ENCODE peak calls at places on chromosomes 7 and 10, in nine cellular contexts. K, R, I, O, Q, H, W, J and F are unnamed samples.

GRCh38 chr10:110207805-110208613 is 604 bp downstream of the MXI1 start:
- DNase-seq in J (no peak), W (no peak), Q (peak; percentile 45), H (peak; percentile 88), O (no peak), R (peak; percentile 36), I (no peak), K (no peak), F (peak; percentile 53)

GRCh38 chr7:55432937-55433784 is 68.0 kb downstream of the LANCL2 start:
- DNase-seq in J (no peak), O (no peak), I (no peak), Q (peak; percentile 69), W (no peak), R (no peak), K (no peak), H (no peak), F (no peak)

GRCh38 chr10:79429751-79430150 is 15.7 kb downstream of the ZCCHC24 start:
- DNase-seq in J (no peak), O (peak; percentile 15), H (peak; percentile 51), I (no peak), W (no peak), Q (no peak), K (no peak), R (no peak), F (no peak)

GRCh38 chr7:17939111-17939669 is 1.1 kb downstream of the SNX13 start:
- DNase-seq in R (no peak), K (no peak), Q (no peak), O (no peak), I (no peak), H (no peak), J (peak; percentile 16), W (no peak), F (peak; percentile 75)

GRCh38 chr7:138885383-138886147 is 87.6 kb upstream of the ATP6V0A4 start:
- DNase-seq in Q (no peak), W (no peak), K (no peak), J (no peak), H (no peak), I (no peak), O (no peak), R (no peak), F (no peak)

GRCh38 chr7:139827042-139827441 is 2.0 kb upstream of the TBXAS1 start:
- DNase-seq in Q (peak; percentile 23), O (no peak), I (no peak), R (no peak), W (no peak), H (no peak), J (no peak), K (no peak), F (no peak)

GRCh38 chr10:133229265-133230022 is 573 bp upstream of the UTF1 start:
- DNase-seq in O (no peak), J (no peak), W (no peak), R (no peak), K (no peak), Q (no peak), H (no peak), I (no peak), F (no peak)

GRCh38 chr10:75547391-75548298 is 116.2 kb downstream of the LRMDA start:
- DNase-seq in O (no peak), K (no peak), H (no peak), J (peak; percentile 82), W (no peak), Q (no peak), I (no peak), R (no peak), F (no peak)

GRCh38 chr7:68700414-68700813 is 897.9 kb upstream of the AUTS2 start:
- DNase-seq in O (no peak), R (no peak), K (no peak), I (no peak), W (no peak), H (no peak), Q (no peak), J (peak; percentile 25), F (no peak)

GRCh38 chr7:159099217-159099655 is 45.4 kb downstream of the VIPR2 start:
- DNase-seq in O (no peak), R (no peak), K (no peak), W (no peak), I (no peak), Q (no peak), J (no peak), H (no peak), F (no peak)